ENCODE peak calls at places on chromosomes 1 and 21, in five cellular contexts. D is cardiac muscle cell, T is HFF-Myc, W is fibroblast of lung, Q is foreskin fibroblast. X is an unnamed sample.

GRCh38 chr1:85188530-85188929 is 12.3 kb downstream of the SYDE2 start:
- DNase-seq in D (no peak), T (no peak), W (no peak), Q (no peak), X (peak)

GRCh38 chr1:231630558-231631205 is 4.1 kb downstream of the DISC1 start:
- DNase-seq in D (no peak), T (no peak), W (peak), Q (peak), X (peak)

GRCh38 chr1:17008208-17008855 is 3.4 kb downstream of the ATP13A2 start:
- DNase-seq in D (no peak), T (no peak), W (no peak), Q (no peak), X (no peak)

GRCh38 chr1:108316545-108316944 is 72.7 kb upstream of the NBPF4 start:
- DNase-seq in D (no peak), T (no peak), W (peak), Q (peak), X (no peak)

GRCh38 chr1:21783679-21784603 is 992 bp upstream of the USP48 start:
- DNase-seq in D (peak), T (peak), W (peak), Q (peak), X (peak)

GRCh38 chr1:10939654-10940450 is 72.6 kb upstream of the TARDBP start:
- DNase-seq in D (no peak), T (peak), W (peak), Q (no peak), X (peak)

GRCh38 chr1:178273707-178274410 is 180.0 kb downstream of the RASAL2 start:
- DNase-seq in D (no peak), T (no peak), W (no peak), Q (no peak), X (peak)

GRCh38 chr1:233114159-233114558 is 163.7 kb downstream of the NTPCR start:
- DNase-seq in D (no peak), T (no peak), W (peak), Q (peak), X (peak)

GRCh38 chr1:55127827-55128343 is 87.3 kb downstream of the USP24 start:
- DNase-seq in D (no peak), T (no peak), W (peak), Q (no peak), X (peak)

GRCh38 chr1:17545354-17545753 is 5.9 kb downstream of the ARHGEF10L start:
- DNase-seq in D (no peak), T (no peak), W (peak), Q (peak), X (peak)

GRCh38 chr1:169858467-169858866 is 35.2 kb downstream of the SCYL3 start:
- DNase-seq in D (no peak), T (no peak), W (peak), Q (peak), X (no peak)

GRCh38 chr1:117030271-117030877 is 28.8 kb downstream of the CD101 start:
- DNase-seq in D (no peak), T (no peak), W (no peak), Q (no peak), X (no peak)

GRCh38 chr1:3917761-3918160 is 17.7 kb upstream of the C1orf174 start:
- DNase-seq in D (no peak), T (no peak), W (no peak), Q (no peak), X (no peak)

GRCh38 chr21:41957991-41958766 is 4.4 kb upstream of the C2CD2 start:
- DNase-seq in D (peak), T (peak), W (peak), Q (peak), X (peak)

GRCh38 chr1:230423936-230424335 is 2.2 kb downstream of the PGBD5 start:
- DNase-seq in D (no peak), T (no peak), W (no peak), Q (no peak), X (no peak)

GRCh38 chr1:225813250-225813964 is 3.5 kb downstream of the EPHX1 start:
- DNase-seq in D (no peak), T (no peak), W (peak), Q (no peak), X (peak)

GRCh38 chr1:6601865-6602668 is 602 bp downstream of the KLHL21 start:
- DNase-seq in D (peak), T (no peak), W (peak), Q (no peak), X (peak)

GRCh38 chr1:47302472-47302871 is 11.5 kb downstream of the STIL start:
- DNase-seq in D (no peak), T (no peak), W (no peak), Q (no peak), X (no peak)

GRCh38 chr1:118158918-118159317 is 26.1 kb downstream of the SPAG17 start:
- DNase-seq in D (no peak), T (no peak), W (peak), Q (peak), X (peak)

GRCh38 chr1:218521414-218522169 is 176.5 kb downstream of the TGFB2 start:
- DNase-seq in D (no peak), T (peak), W (peak), Q (peak), X (peak)

GRCh38 chr1:180230791-180231505 is 884 bp downstream of the LHX4 start:
- DNase-seq in D (peak), T (no peak), W (peak), Q (peak), X (peak)

GRCh38 chr21:32403201-32403701 is 9.3 kb upstream of the EVA1C start:
- DNase-seq in D (peak), T (peak), W (peak), Q (peak), X (peak)

GRCh38 chr1:62012821-62013220 is 181.8 kb upstream of the L1TD1 start:
- DNase-seq in D (no peak), T (no peak), W (peak), Q (no peak), X (no peak)

GRCh38 chr1:227112538-227112937 is 172.4 kb downstream of the COQ8A start:
- DNase-seq in D (no peak), T (no peak), W (no peak), Q (no peak), X (no peak)

GRCh38 chr21:15272171-15272570 is 207.4 kb upstream of the NRIP1 start:
- DNase-seq in D (no peak), T (no peak), W (no peak), Q (no peak), X (no peak)

GRCh38 chr1:193270996-193271395 is 84.6 kb upstream of the B3GALT2 start:
- DNase-seq in D (no peak), T (peak), W (peak), Q (peak), X (peak)

GRCh38 chr1:54161495-54162168 is 8.8 kb upstream of the CDCP2 start:
- DNase-seq in D (no peak), T (no peak), W (no peak), Q (no peak), X (no peak)

GRCh38 chr1:98672184-98672583 is 10.7 kb downstream of the SNX7 start:
- DNase-seq in D (no peak), T (no peak), W (no peak), Q (no peak), X (no peak)

GRCh38 chr1:39441797-39442196 is 49.6 kb upstream of the BMP8A start:
- DNase-seq in D (no peak), T (no peak), W (no peak), Q (no peak), X (no peak)

GRCh38 chr21:25925936-25926335 is 191.2 kb downstream of the GABPA start:
- DNase-seq in D (no peak), T (no peak), W (no peak), Q (no peak), X (no peak)

GRCh38 chr21:44017601-44018000 is 5.5 kb downstream of the TRAPPC10 start:
- DNase-seq in D (no peak), T (no peak), W (no peak), Q (no peak), X (no peak)

GRCh38 chr1:20271498-20272400 is 18.9 kb upstream of the VWA5B1 start:
- DNase-seq in D (no peak), T (no peak), W (no peak), Q (no peak), X (no peak)

GRCh38 chr1:18945401-18945849 is 11.1 kb downstream of the IFFO2 start:
- DNase-seq in D (peak), T (no peak), W (peak), Q (peak), X (peak)

GRCh38 chr1:155300024-155300423 is 1.2 kb downstream of the PKLR start:
- DNase-seq in D (no peak), T (no peak), W (no peak), Q (no peak), X (no peak)

GRCh38 chr1:155301342-155301841 is at the start of gene PKLR:
- DNase-seq in D (no peak), T (no peak), W (no peak), Q (no peak), X (no peak)

GRCh38 chr1:155297431-155297830 is 3.8 kb downstream of the PKLR start:
- DNase-seq in D (no peak), T (no peak), W (no peak), Q (no peak), X (no peak)

GRCh38 chr1:155304558-155305063 is 3.4 kb upstream of the PKLR start:
- DNase-seq in D (no peak), T (no peak), W (no peak), Q (no peak), X (no peak)

GRCh38 chr1:155300553-155301329 is 497 bp downstream of the PKLR start:
- DNase-seq in D (no peak), T (no peak), W (no peak), Q (no peak), X (no peak)
- H3K4me3 ChIP-seq in D (no peak), T (no peak), W (no peak), Q (no peak), X (no peak)

GRCh38 chr1:203284411-203285208 is 20.7 kb upstream of the BTG2 start:
- DNase-seq in D (no peak), T (no peak), W (no peak), Q (no peak), X (no peak)

GRCh38 chr1:203288351-203288894 is 16.9 kb upstream of the BTG2 start:
- DNase-seq in D (no peak), T (no peak), W (no peak), Q (no peak), X (no peak)

GRCh38 chr1:203287109-203287893 is 18.0 kb upstream of the BTG2 start:
- DNase-seq in D (peak), T (no peak), W (peak), Q (no peak), X (no peak)

GRCh38 chr1:203287896-203288295 is 17.4 kb upstream of the BTG2 start:
- DNase-seq in D (no peak), T (no peak), W (no peak), Q (no peak), X (no peak)

DNA sequence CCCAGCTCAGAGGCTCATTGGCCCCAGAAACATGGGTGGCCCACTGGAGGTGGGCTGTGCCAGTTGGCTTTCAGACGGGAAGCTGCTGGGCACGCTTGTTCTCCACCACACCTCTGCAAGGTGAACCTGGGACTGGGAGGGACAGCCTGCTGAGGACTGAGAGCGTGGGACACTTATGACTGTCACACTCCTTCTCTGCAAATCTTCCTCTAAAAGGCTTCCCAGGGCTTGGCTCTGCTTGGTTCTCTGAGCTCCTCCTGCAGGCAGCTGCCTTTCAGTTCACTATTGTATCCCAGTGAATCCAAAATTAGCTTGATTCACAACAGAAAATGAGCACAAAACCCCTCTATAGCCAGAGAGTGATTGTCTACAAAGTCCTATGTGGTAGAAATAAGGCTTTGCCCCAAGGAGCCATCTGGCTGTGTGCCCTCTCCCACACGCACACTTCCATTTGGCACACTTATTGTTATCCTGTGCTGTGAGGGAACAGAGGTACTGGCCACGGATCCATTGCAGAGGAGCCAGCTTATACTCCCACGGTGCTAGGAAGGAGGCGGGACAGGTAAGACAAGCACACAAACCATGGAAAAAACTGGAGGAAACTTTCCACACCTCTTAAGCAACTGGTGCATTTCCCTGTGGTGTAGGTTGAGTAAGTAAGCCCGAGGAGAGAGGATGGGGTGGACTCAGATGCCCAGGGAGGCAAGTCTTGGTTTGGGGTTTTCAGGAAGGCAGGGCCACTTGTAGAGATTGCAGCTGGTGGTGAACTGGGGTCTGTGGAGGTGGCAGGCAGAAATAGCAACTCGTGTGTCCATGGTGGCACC is 18.9 kb upstream of the BTG2 start:
- DNase-seq in D (peak), T (no peak), W (no peak), Q (no peak), X (no peak)
- TF ChIP-seq CTCF in D (peak), T (no peak), W (no peak), Q (no peak), X (no peak)

GRCh38 chr1:202014915-202015676 is 4.7 kb downstream of the ELF3 start:
- DNase-seq in D (no peak), T (no peak), W (no peak), Q (no peak), X (no peak)
- H3K4me3 ChIP-seq in D (no peak), T (no peak), W (no peak), Q (no peak), X (no peak)

GRCh38 chr1:172724746-172725613 is 66.1 kb downstream of the FASLG start:
- DNase-seq in D (no peak), T (no peak), W (no peak), Q (no peak), X (no peak)

GRCh38 chr1:172727956-172728603 is 69.2 kb downstream of the FASLG start:
- DNase-seq in D (no peak), T (no peak), W (peak), Q (no peak), X (peak)

GRCh38 chr1:172723251-172723650 is 64.3 kb downstream of the FASLG start:
- DNase-seq in D (no peak), T (no peak), W (peak), Q (no peak), X (peak)

GRCh38 chr1:172727275-172727674 is 68.4 kb downstream of the FASLG start:
- DNase-seq in D (no peak), T (no peak), W (no peak), Q (no peak), X (no peak)

DNA sequence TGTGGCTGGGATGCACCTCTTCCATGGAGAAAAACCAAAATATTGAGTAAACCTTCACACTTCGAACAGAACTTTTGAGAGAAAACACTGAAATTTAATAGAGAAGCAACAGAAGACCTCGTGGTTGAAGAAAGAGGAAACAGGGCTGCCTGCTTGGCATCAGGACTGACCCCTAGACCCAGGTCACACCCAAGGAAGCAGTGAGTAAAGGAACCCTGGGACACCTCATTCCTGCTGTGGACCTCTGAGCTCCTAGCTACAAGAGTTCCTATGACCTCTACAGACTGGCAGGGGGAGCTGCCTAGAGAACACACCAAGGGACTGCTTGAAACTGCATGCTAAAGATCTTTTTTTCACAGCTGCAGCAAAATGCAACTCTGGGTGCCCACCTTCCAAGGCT is 67.8 kb downstream of the FASLG start:
- DNase-seq in D (no peak), T (no peak), W (no peak), Q (no peak), X (no peak)
- TF ChIP-seq CTCF in D (no peak), T (no peak), W (no peak), Q (no peak), X (no peak)

GRCh38 chr1:211331011-211331709 is 4.5 kb downstream of the TRAF5 start:
- DNase-seq in D (no peak), T (no peak), W (no peak), Q (peak), X (peak)
- H3K4me3 ChIP-seq in D (no peak), T (no peak), W (no peak), Q (no peak), X (no peak)

X was measured in astrocyte of the spinal cord.